ENCODE peak calls at places on chromosomes 12 and 14, in six cellular contexts. M is K562, X is upper lobe of left lung, K is A549, O is GM12878, J is HepG2. H is an unnamed sample.

GRCh38 chr14:55705651-55706340 is 125.8 kb downstream of the KTN1 start:
- ATAC-seq in M (no peak), X (peak; percentile 92), K (no peak), O (no peak), J (no peak), H (no peak)

GRCh38 chr12:43815416-43815815 is 9.3 kb upstream of the TWF1 start:
- ATAC-seq in M (no peak), X (no peak), K (no peak), O (no peak), J (no peak), H (no peak)

GRCh38 chr12:44259890-44260289 is 424.0 kb downstream of the TMEM117 start:
- ATAC-seq in M (no peak), X (no peak), K (no peak), O (no peak), J (no peak), H (no peak)

GRCh38 chr14:66140213-66140918 is 345.8 kb upstream of the CCDC196 start:
- ATAC-seq in M (no peak), X (no peak), K (no peak), O (peak; percentile 88), J (no peak), H (no peak)

GRCh38 chr14:55610717-55611370 is 30.8 kb downstream of the KTN1 start:
- ATAC-seq in M (no peak), X (no peak), K (no peak), O (no peak), J (no peak), H (no peak)

GRCh38 chr14:100723135-100723883 is 3.4 kb upstream of the DLK1 start:
- ATAC-seq in M (no peak), X (no peak), K (no peak), O (no peak), J (no peak), H (no peak)

GRCh38 chr14:88017503-88017902 is 12.6 kb downstream of the GPR65 start:
- ATAC-seq in M (no peak), X (no peak), K (no peak), O (no peak), J (no peak), H (no peak)

GRCh38 chr14:28102814-28103213 is 663.8 kb upstream of the FOXG1 start:
- ATAC-seq in M (no peak), X (no peak), K (no peak), O (no peak), J (no peak), H (no peak)

GRCh38 chr14:100104523-100105300 is 39.5 kb downstream of the EVL start:
- ATAC-seq in M (no peak), X (no peak), K (no peak), O (no peak), J (no peak), H (no peak)

GRCh38 chr14:42523656-42524055 is 917.0 kb downstream of the LRFN5 start:
- ATAC-seq in M (no peak), X (no peak), K (no peak), O (peak; percentile 85), J (no peak), H (no peak)

GRCh38 chr12:3036901-3037600 is 40.1 kb upstream of the TSPAN9 start:
- ATAC-seq in M (no peak), X (no peak), K (no peak), O (no peak), J (no peak), H (no peak)

GRCh38 chr14:101186544-101186943 is 283.0 kb upstream of the RTL1 start:
- ATAC-seq in M (no peak), X (no peak), K (no peak), O (no peak), J (no peak), H (no peak)

GRCh38 chr14:81414123-81414522 is 14.0 kb upstream of the STON2 start:
- ATAC-seq in M (no peak), X (no peak), K (no peak), O (no peak), J (no peak), H (no peak)

GRCh38 chr14:77657244-77657643 is 40.8 kb upstream of the SPTLC2 start:
- ATAC-seq in M (no peak), X (no peak), K (no peak), O (no peak), J (no peak), H (no peak)

GRCh38 chr12:26680724-26681455 is 152.1 kb downstream of the ITPR2 start:
- ATAC-seq in M (no peak), X (no peak), K (no peak), O (no peak), J (peak; percentile 98), H (no peak)

GRCh38 chr12:121239335-121239678 is 29.4 kb downstream of the P2RX4 start:
- ATAC-seq in M (no peak), X (no peak), K (no peak), O (no peak), J (no peak), H (no peak)

GRCh38 chr12:121239704-121240420 is 29.9 kb downstream of the P2RX4 start:
- ATAC-seq in M (no peak), X (no peak), K (no peak), O (no peak), J (no peak), H (no peak)

GRCh38 chr12:121240484-121241202 is 30.7 kb downstream of the P2RX4 start:
- ATAC-seq in M (peak; percentile 57), X (peak; percentile 48), K (no peak), O (no peak), J (no peak), H (peak; percentile 52)

GRCh38 chr12:121238604-121239334 is 28.8 kb downstream of the P2RX4 start:
- ATAC-seq in M (peak; percentile 26), X (no peak), K (no peak), O (peak; percentile 22), J (peak; percentile 34), H (no peak)

GRCh38 chr12:121241203-121241970 is 31.5 kb downstream of the P2RX4 start:
- ATAC-seq in M (no peak), X (no peak), K (no peak), O (no peak), J (no peak), H (no peak)
- H3K4me3 ChIP-seq in M (no peak overlapping the region), X (peak overlapping the region; percentile 29), K (no peak overlapping the region), O (no peak overlapping the region), J (no peak overlapping the region), H (no peak overlapping the region)

GRCh38 chr14:104732355-104732804 is 8.4 kb downstream of the ADSS1 start:
- ATAC-seq in M (no peak), X (peak; percentile 60), K (peak; percentile 14), O (no peak), J (no peak), H (peak; percentile 45)
- TF ChIP-seq EP300 in M (no peak), X (no peak), K (no peak), O (no peak), J (no peak), H (no peak)

GRCh38 chr14:70709726-70710382 is 68.1 kb downstream of the TTC9 start:
- ATAC-seq in M (no peak), X (peak; percentile 54), K (no peak), O (no peak), J (peak; percentile 48), H (no peak)

GRCh38 chr14:70707138-70708038 is 65.7 kb downstream of the TTC9 start:
- ATAC-seq in M (no peak), X (peak; percentile 58), K (no peak), O (peak; percentile 97), J (peak; percentile 97), H (no peak)

GRCh38 chr14:70706177-70706576 is 64.5 kb downstream of the TTC9 start:
- ATAC-seq in M (no peak), X (no peak), K (no peak), O (no peak), J (peak; percentile 14), H (no peak)

GRCh38 chr14:70704960-70705359 is 63.2 kb downstream of the TTC9 start:
- ATAC-seq in M (no peak), X (no peak), K (no peak), O (no peak), J (no peak), H (no peak)

DNA sequence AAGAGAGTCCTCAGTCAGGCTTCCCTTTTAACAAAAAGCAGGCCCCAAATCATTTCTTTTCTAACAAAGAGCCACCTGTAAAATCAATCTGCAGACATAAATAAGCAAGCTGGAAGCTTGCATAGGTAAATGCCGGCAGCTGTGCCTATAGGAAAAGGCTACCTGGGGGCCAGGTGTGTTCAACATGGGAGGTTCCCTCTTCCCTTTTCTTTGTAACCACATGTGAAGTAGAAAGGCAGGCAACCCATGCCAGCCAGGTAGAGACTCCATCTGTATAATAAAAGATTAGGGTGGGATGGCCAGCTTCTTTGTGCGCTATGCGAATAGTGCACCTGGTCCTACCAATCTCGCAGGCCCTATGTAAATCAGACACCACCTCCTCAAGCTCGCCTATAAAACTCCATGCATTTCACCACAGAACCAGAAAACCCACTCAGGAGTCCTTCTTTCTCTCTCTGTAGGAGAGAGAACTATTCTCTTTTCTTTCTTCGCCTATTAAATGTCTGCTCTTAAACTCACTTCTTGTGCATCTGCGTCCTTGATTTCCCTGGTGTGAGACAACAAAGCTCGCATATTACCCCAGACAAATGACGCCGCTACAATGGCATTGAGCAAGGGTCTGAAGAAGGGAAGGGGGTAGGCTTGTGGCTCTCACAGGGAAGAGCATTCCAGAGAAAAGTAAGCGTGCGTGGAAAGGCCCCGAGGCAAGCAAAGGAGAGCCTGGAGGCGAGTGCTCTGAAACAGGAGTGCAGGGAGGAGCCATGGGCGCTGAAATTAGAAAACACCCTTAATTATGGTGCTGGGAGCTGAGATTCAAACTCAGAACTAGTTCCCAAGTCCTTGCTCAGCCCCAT is 67.2 kb downstream of the TTC9 start:
- ATAC-seq in M (no peak), X (no peak), K (no peak), O (no peak), J (no peak), H (no peak)
- H3K4me1 ChIP-seq in M (no peaks in the 10 kb centered on the region), X (peaks cover 4% of the 10 kb centered on the region), K (peaks cover 23% of the 10 kb centered on the region), O (peaks cover 26% of the 10 kb centered on the region), J (peaks cover 61% of the 10 kb centered on the region), H (no peaks in the 10 kb centered on the region)

GRCh38 chr14:95291859-95292542 is 27.7 kb downstream of the CLMN start:
- ATAC-seq in M (no peak), X (no peak), K (no peak), O (peak; percentile 43), J (no peak), H (peak; percentile 41)

GRCh38 chr14:95290021-95290420 is 29.7 kb downstream of the CLMN start:
- ATAC-seq in M (no peak), X (no peak), K (no peak), O (no peak), J (no peak), H (no peak)

GRCh38 chr14:95289323-95290010 is 30.2 kb downstream of the CLMN start:
- ATAC-seq in M (no peak), X (no peak), K (no peak), O (no peak), J (no peak), H (no peak)

GRCh38 chr14:95292660-95293425 is 26.9 kb downstream of the CLMN start:
- ATAC-seq in M (no peak), X (no peak), K (no peak), O (no peak), J (no peak), H (no peak)

DNA sequence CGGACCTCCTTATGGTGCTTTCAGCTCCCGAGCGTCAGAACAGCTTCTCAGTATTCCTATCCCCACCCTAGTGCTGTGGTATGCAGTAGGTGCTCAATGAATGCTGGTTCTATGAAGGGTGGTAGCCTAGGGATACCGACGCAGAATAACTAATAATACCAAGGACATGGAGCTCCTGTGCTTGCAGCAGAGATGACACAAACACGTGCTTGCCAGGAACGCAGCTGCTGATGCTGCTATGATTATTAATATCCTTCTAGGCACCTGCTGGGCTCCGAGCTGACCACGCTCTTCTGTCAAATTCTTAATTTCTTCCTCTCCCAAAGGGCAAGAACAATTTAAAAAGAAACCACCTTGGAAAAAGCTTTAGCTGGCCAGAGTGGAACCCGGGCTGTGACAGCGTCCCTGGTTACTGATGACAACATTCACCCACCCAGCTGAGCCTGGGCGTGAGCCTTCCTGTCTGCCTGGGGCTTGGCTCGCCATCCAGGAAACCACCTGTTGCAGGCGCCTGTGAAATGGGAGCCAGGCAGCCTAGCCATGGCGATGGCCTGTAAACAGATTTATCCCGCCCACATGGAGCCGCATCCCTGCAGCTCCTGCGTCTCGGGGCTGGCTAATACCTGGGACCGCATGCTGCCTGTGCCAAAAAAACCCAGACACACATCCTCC is 28.8 kb downstream of the CLMN start:
- ATAC-seq in M (no peak), X (no peak), K (no peak), O (peak; percentile 68), J (no peak), H (peak; percentile 79)
- H3K4me3 ChIP-seq in M (no peak overlapping the region), X (no peak overlapping the region), K (no peak overlapping the region), O (no peak overlapping the region), J (no peak overlapping the region), H (no peak overlapping the region)

H was measured in gastroesophageal sphincter.